ENCODE peak calls at places on chromosomes 16 and 17, in six cellular contexts. P is Right ventricle myocardium superior, B is stromal cell of bone marrow, O is Ammon's horn, N is epithelial cell of esophagus, T is AG09309. M is an unnamed sample.

GRCh38 chr16:6016530-6017184 is 919.1 kb upstream of the EEF2KMT start:
- DNase-seq in P (no peak), B (no peak), O (no peak), N (peak; percentile 37), T (no peak), M (no peak)

GRCh38 chr17:4582101-4582501 is 2.2 kb upstream of the SMTNL2 start:
- DNase-seq in P (no peak), B (no peak), O (no peak), N (no peak), T (no peak), M (no peak)

GRCh38 chr16:2439598-2439997 is 10.4 kb downstream of the CCNF start:
- DNase-seq in P (no peak), B (no peak), O (no peak), N (no peak), T (no peak), M (no peak)

GRCh38 chr17:73142763-73143395 is 21.9 kb upstream of the SSTR2 start:
- DNase-seq in P (no peak), B (no peak), O (no peak), N (no peak), T (no peak), M (no peak)

GRCh38 chr16:68383858-68384257 is 64.5 kb downstream of the SMPD3 start:
- DNase-seq in P (no peak), B (no peak), O (no peak), N (no peak), T (no peak), M (no peak)

GRCh38 chr17:30586818-30587595 is 109.8 kb downstream of the GOSR1 start:
- DNase-seq in P (no peak), B (peak; percentile 75), O (no peak), N (peak; percentile 62), T (peak; percentile 35), M (no peak)

GRCh38 chr17:78450696-78451344 is 72.4 kb downstream of the PGS1 start:
- DNase-seq in P (no peak), B (no peak), O (no peak), N (no peak), T (no peak), M (no peak)

GRCh38 chr16:15052747-15053476 is 3.0 kb downstream of the NTAN1 start:
- DNase-seq in P (peak; percentile 54), B (no peak), O (no peak), N (peak; percentile 77), T (no peak), M (no peak)